ENCODE peak calls at places on chromosomes 11 and 22, in four cellular contexts. Z is A549, H is K562, U is HepG2. K is an unnamed sample.

GRCh38 chr22:40241200-40241763 is 63.6 kb downstream of the TNRC6B start:
- DNase-seq in Z (no peak), H (no peak), U (no peak), K (no peak)

GRCh38 chr22:40638261-40638660 is 1.7 kb upstream of the MRTFA start:
- DNase-seq in Z (no peak), H (no peak), U (no peak), K (no peak)

GRCh38 chr22:43060213-43060612 is 29.0 kb downstream of the TTLL1 start:
- DNase-seq in Z (no peak), H (peak), U (peak), K (peak)

GRCh38 chr11:75826463-75827220 is 11.6 kb downstream of the UVRAG start:
- DNase-seq in Z (no peak), H (no peak), U (no peak), K (no peak)

GRCh38 chr22:35418726-35419125 is 18.8 kb downstream of the MCM5 start:
- DNase-seq in Z (no peak), H (no peak), U (no peak), K (no peak)

GRCh38 chr11:765025-765801 is 12.1 kb downstream of the GATD1 start:
- DNase-seq in Z (peak), H (peak), U (peak), K (peak)

GRCh38 chr11:76654310-76654851 is 16.2 kb downstream of the LRRC32 start:
- DNase-seq in Z (no peak), H (peak), U (no peak), K (peak)

GRCh38 chr22:22684605-22685561 is 40.5 kb downstream of the GGTLC2 start:
- DNase-seq in Z (no peak), H (peak), U (no peak), K (peak)

GRCh38 chr11:71252782-71253730 is 679 bp upstream of the SHANK2 start:
- DNase-seq in Z (peak), H (no peak), U (peak), K (peak)

GRCh38 chr11:1205987-1206331 is 16.9 kb upstream of the MUC5B start:
- DNase-seq in Z (no peak), H (no peak), U (no peak), K (peak)

GRCh38 chr22:45777046-45777851 is 105.6 kb downstream of the ATXN10 start:
- DNase-seq in Z (peak), H (no peak), U (no peak), K (no peak)

GRCh38 chr11:124633355-124633754 is 10.7 kb downstream of the TBRG1 start:
- DNase-seq in Z (peak), H (peak), U (no peak), K (no peak)

GRCh38 chr11:65439331-65440181 is 17.0 kb downstream of the NEAT1 start:
- DNase-seq in Z (no peak), H (peak), U (no peak), K (no peak)

GRCh38 chr22:46390652-46391301 is 55.3 kb downstream of the TRMU start:
- DNase-seq in Z (no peak), H (peak), U (peak), K (no peak)

GRCh38 chr11:32173435-32173834 is 82.6 kb downstream of the RCN1 start:
- DNase-seq in Z (peak), H (peak), U (peak), K (peak)

GRCh38 chr11:119975561-119976152 is 162.3 kb downstream of the TRIM29 start:
- DNase-seq in Z (no peak), H (no peak), U (no peak), K (peak)

GRCh38 chr11:130785376-130786110 is 130.7 kb downstream of the SNX19 start:
- DNase-seq in Z (no peak), H (no peak), U (no peak), K (no peak)

GRCh38 chr22:46043816-46044717 is 67.1 kb upstream of the WNT7B start:
- DNase-seq in Z (no peak), H (no peak), U (no peak), K (peak)

GRCh38 chr11:3124821-3125220 is 40.3 kb downstream of the OSBPL5 start:
- DNase-seq in Z (no peak), H (no peak), U (no peak), K (no peak)

GRCh38 chr11:34176980-34177319 is 71.5 kb downstream of the NAT10 start:
- DNase-seq in Z (no peak), H (no peak), U (no peak), K (no peak)

GRCh38 chr11:117199061-117199915 is at the start of gene TAGLN:
- DNase-seq in Z (no peak), H (no peak), U (peak), K (peak)

GRCh38 chr11:13463779-13464290 is 813 bp upstream of the BTBD10 start:
- DNase-seq in Z (peak), H (no peak), U (no peak), K (no peak)

GRCh38 chr22:45094826-45095225 is 68.9 kb upstream of the NUP50 start:
- DNase-seq in Z (no peak), H (no peak), U (no peak), K (no peak)

GRCh38 chr11:125514336-125515101 is 18.5 kb upstream of the FEZ1 start:
- DNase-seq in Z (no peak), H (no peak), U (no peak), K (no peak)

GRCh38 chr22:23520875-23521441 is 59.1 kb downstream of the IGLL1 start:
- DNase-seq in Z (peak), H (peak), U (peak), K (no peak)

GRCh38 chr11:93613432-93613831 is 48.0 kb upstream of the CEP295 start:
- DNase-seq in Z (no peak), H (no peak), U (no peak), K (no peak)

GRCh38 chr11:67370351-67371076 is 2.9 kb downstream of the CLCF1 start:
- DNase-seq in Z (no peak), H (no peak), U (no peak), K (no peak)

GRCh38 chr11:66950113-66950535 is 8.1 kb downstream of the PC start:
- DNase-seq in Z (peak), H (peak), U (peak), K (peak)

GRCh38 chr11:30653606-30654005 is 67.5 kb upstream of the MPPED2 start:
- DNase-seq in Z (no peak), H (no peak), U (no peak), K (no peak)

GRCh38 chr11:1307998-1308744 is 1.3 kb downstream of the TOLLIP start:
- DNase-seq in Z (no peak), H (no peak), U (no peak), K (no peak)

GRCh38 chr11:12075822-12076821 is 34.3 kb upstream of the MICAL2 start:
- DNase-seq in Z (peak), H (no peak), U (no peak), K (no peak)

GRCh38 chr11:31847761-31848160 is 36.6 kb upstream of the PAX6 start:
- DNase-seq in Z (no peak), H (no peak), U (no peak), K (no peak)

GRCh38 chr11:1899100-1899499 is 7.4 kb upstream of the PRR33 start:
- DNase-seq in Z (no peak), H (no peak), U (no peak), K (no peak)

GRCh38 chr11:106603971-106604370 is 414.3 kb downstream of the GUCY1A2 start:
- DNase-seq in Z (no peak), H (no peak), U (no peak), K (no peak)

GRCh38 chr11:8261316-8261715 is 2.4 kb downstream of the LMO1 start:
- DNase-seq in Z (no peak), H (no peak), U (no peak), K (no peak)

GRCh38 chr22:28341001-28341400 is 338.6 kb downstream of the TTC28 start:
- DNase-seq in Z (no peak), H (no peak), U (no peak), K (no peak)

GRCh38 chr11:134346976-134347350 is 15.2 kb downstream of the GLB1L2 start:
- DNase-seq in Z (no peak), H (no peak), U (no peak), K (no peak)

GRCh38 chr22:49566141-49566541 is 261.5 kb downstream of the BRD1 start:
- DNase-seq in Z (no peak), H (no peak), U (no peak), K (no peak)

DNA sequence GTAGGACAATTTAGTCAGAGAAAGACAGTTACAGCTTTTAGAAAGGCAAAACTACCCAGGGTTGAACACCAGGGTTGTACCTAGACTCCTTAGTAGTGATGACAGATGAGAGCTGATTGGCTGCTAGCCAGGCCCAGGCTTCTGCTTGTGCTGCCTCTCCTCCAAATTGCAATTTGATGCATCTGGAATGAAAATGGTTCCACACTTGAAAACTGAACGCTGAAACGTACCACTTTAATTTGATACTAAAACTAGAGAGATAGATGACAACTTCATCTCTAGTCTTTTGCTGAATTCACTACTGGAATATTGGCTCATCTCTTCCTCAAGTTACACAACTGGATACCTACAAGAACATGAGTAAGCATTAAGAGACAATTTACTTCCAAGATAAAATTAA is 19.2 kb upstream of the FNBP4 start:
- DNase-seq in Z (no peak), H (peak), U (no peak), K (no peak)
- TF ChIP-seq HMGXB4 in Z (no peak), H (no peak), U (no peak), K (no peak)

DNA sequence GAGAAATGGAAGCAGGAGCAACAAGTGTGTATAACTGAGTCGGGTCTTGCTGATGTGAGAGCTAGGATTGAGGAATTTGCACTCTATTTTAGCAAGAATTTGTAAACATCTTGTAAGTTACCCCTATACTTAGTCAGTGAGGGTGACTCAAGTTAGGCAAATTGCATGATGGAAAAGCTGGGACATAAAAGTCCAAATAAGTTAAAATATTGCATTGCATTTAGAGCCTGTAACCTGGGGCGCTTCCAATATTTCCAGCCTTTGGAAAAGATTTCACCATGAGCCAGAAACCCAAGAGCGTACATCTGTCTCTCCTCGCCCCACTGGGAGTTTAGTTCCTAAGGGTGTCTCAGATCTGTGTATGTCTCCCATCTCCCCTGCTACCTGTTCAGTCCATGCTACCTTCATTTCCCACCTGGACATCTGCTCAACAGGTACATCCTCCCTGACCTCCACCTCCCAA is 37.0 kb upstream of the ACCSL start:
- DNase-seq in Z (no peak), H (no peak), U (no peak), K (no peak)
- TF ChIP-seq MAX in Z (no peak), H (no peak), U (no peak), K (no peak)

DNA sequence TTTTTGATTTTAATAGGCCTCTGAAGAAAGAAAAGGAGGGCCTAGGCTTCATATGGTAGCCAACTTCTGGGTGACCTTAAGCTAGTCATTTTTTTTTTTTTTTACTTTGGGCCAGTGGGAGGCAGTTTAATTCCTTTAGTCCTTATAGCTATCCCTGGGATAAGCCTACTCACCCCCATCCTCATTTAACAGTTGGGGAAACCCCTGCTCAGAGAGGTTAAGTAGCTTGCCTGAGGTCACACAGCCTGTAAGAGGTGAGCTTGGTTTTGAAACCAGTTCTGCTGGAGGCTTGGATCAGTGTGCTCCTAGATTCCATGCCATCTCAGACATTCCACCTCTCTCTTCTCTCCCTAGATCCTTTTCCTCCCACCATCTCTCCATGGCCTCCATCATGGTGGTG is 86.4 kb downstream of the MYO18B start:
- DNase-seq in Z (no peak), H (no peak), U (no peak), K (no peak)
- TF ChIP-seq HMGXB4 in Z (no peak), H (no peak), U (no peak), K (no peak)

DNA sequence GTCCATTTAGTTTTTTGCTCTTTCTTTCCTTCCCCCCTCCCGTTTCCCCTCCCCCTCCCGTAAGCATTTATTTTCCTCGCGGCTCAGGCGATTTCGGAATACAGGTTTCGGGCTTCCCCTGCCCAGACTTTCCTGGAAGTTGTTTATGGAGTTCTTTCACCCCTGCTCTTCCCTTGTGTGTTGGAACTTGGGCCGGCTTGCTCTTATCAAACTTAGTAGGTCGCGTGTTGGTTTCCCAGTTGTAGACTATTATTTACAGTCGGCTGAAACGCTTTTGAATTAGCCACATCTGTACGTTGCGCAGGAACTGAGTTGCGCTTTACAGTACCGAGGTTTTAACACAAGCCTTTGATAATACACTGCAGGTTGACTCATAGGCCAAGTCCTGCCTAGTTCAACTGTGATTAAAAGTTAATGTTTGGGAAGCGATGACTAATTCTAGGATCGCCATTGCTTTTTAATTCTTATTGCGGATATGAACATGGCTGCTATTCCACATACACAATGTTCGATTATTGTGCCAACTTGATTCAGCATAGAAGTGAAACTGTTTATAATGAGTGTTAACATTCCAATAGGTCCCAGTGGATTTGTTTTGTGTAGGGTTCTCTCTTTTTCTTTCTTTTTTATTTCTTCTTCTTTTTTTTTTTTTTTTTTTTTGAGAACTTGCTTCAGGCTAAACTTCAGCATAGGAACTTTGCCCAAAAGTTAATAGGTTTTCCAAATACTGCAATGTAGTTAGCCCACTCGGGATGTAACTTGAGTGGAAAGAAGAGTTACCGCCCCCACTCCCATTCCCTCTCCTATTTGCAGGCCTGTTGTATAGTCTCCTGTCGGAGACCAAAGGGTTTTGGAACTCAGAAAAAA is 1.8 kb downstream of the YAP1 start:
- DNase-seq in Z (peak), H (no peak), U (peak), K (no peak)
- TF ChIP-seq MAX in Z (no peak), H (no peak), U (peak), K (no peak)

DNA sequence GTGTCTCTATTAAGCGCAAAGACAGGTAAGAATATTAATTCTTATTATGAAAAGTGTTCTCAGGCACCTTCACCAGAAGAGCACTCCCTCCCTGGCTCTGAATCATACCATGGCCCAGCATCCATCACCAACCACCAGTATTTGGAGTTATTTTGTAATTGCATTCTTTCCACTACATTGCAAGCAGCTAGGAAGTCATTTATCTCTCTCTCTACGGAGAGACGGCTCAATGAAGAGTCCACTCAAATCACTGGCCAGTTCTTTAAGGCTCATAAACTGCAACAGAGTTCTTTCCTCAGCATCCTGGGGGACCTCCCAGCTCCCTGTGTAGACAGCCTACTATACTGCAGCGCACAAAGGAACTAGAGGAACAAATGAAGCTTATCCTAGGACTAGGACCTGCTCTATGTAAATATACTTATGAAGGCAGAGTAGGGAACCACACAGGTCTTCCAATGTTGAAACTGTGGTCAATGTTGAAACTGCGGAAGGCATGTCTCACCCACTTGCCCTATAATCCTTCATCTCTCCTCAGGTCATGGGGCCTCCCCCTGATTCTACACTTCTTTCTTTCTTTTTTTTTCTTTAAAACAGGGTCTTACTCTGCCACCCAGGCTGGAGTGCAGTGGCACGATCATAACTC is 63.4 kb downstream of the AAMDC start:
- DNase-seq in Z (no peak), H (no peak), U (no peak), K (no peak)
- TF ChIP-seq HMGXB4 in Z (no peak), H (no peak), U (no peak), K (no peak)

GRCh38 chr11:72818971-72819370 is 4.8 kb downstream of the ATG16L2 start:
- DNase-seq in Z (no peak), H (no peak), U (no peak), K (no peak)

GRCh38 chr11:72814139-72814830 is at the start of gene ATG16L2:
- DNase-seq in Z (peak), H (peak), U (peak), K (peak)

GRCh38 chr11:72817966-72818365 is 3.8 kb downstream of the ATG16L2 start:
- DNase-seq in Z (no peak), H (no peak), U (no peak), K (no peak)

GRCh38 chr11:72814831-72815618 is 814 bp downstream of the ATG16L2 start:
- DNase-seq in Z (peak), H (peak), U (peak), K (peak)

DNA sequence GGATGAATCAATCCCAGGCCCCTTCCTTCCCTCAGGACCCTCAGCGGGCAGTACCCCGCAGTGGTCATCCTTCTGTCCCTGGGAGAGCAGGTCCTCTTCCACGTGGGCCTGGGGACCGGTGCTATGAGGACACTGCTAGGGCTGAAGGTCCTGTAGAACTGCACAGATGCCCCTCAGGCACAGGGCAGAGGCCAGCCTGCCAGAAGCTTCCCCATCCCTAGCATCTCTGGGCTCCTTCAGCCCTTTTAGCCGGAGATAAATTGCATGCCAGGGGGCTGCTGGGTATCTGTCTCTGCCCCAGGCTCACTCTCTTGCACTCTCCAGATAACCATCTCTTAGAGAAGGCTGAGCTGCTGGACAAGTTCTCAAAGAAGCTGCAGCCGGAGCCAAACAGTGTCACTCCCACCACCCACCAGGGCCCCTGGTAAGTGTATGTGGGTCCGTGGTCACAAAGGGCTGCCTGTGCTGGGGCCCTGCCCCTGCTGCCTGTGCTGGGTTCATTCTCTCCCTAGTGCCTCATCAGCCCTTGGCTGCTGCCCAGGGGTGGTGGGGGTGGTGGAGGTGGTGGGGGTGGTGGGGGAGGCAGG is 2.3 kb downstream of the ATG16L2 start:
- DNase-seq in Z (no peak), H (no peak), U (no peak), K (no peak)
- TF ChIP-seq MAX in Z (no peak), H (no peak), U (no peak), K (no peak)

DNA sequence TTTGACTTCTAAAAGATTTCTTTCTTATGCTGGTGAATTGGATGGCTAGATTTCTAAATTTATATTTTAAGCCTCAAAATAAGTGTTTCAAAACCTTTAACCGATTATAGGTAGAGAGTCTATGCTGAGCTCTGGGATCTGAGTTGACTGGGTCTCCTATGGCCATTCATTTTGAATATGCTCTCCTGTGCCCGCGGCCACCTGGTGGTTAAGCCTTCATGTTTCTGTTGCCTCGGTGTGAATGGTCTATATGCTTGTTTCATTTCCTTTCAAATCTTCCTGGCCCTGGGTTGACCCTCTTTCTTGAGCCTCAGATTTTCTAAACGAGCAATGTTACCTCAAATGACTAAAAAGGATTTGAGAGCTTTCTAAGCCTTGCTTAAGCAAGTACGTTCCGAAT is 789.3 kb upstream of the KIRREL3 start:
- DNase-seq in Z (no peak), H (no peak), U (no peak), K (peak)
- TF ChIP-seq HMGXB4 in Z (no peak), H (no peak), U (no peak), K (no peak)

GRCh38 chr11:85123752-85124231 is 503.4 kb downstream of the DLG2 start:
- DNase-seq in Z (no peak), H (no peak), U (no peak), K (no peak)

GRCh38 chr11:85114786-85115185 is 512.4 kb downstream of the DLG2 start:
- DNase-seq in Z (no peak), H (no peak), U (no peak), K (no peak)

GRCh38 chr11:85115798-85116197 is 511.3 kb downstream of the DLG2 start:
- DNase-seq in Z (no peak), H (no peak), U (no peak), K (no peak)

GRCh38 chr11:85118151-85118550 is 509.0 kb downstream of the DLG2 start:
- DNase-seq in Z (no peak), H (no peak), U (no peak), K (no peak)
- TF ChIP-seq MAX in Z (no peak), H (no peak), U (no peak), K (no peak)

K was measured in WTC11.